ENCODE peak calls at places on chromosomes 13 and 19, in four cellular contexts. R is hypothalamus, Y is NCI-H345, D is SK-MEL-5. A is an unnamed sample.
A peak's percentile ranks its signal among the peaks of the same experiment; 100 is the strongest.

GRCh38 chr19:29804493-29804892 is 7.3 kb upstream of the CCNE1 start:
- DNase-seq in R (no peak), Y (no peak), D (no peak), A (no peak)

GRCh38 chr13:113157206-113157928 is 1.1 kb upstream of the PROZ start:
- DNase-seq in Y (no peak), D (no peak), R (no peak), A (peak; percentile 64)

GRCh38 chr13:87376081-87376480 is 295.1 kb upstream of the SLITRK5 start:
- DNase-seq in Y (no peak), D (no peak), R (no peak), A (peak; percentile 6)

GRCh38 chr13:56561327-56561726 is 579.4 kb upstream of the PRR20A start:
- DNase-seq in Y (no peak), R (no peak), D (peak; percentile 50), A (peak; percentile 51)

GRCh38 chr13:52849727-52850395 is 1.4 kb upstream of the PCDH8 start:
- DNase-seq in D (no peak), Y (no peak), R (no peak), A (no peak)

GRCh38 chr13:91805605-91806004 is 407.2 kb downstream of the GPC5 start:
- DNase-seq in D (peak; percentile 33), Y (no peak), R (no peak), A (peak; percentile 17)

GRCh38 chr13:100596516-100596915 is 7.9 kb upstream of the GGACT start:
- DNase-seq in Y (no peak), D (no peak), R (no peak), A (peak; percentile 58)

GRCh38 chr19:47226426-47227346 is 4.3 kb downstream of the BBC3 start:
- DNase-seq in Y (peak; percentile 25), D (peak; percentile 95), R (no peak), A (no peak)

GRCh38 chr19:29860492-29860891 is 48.7 kb downstream of the CCNE1 start:
- DNase-seq in D (peak; percentile 64), R (no peak), Y (no peak), A (peak; percentile 28)

GRCh38 chr19:31991984-31992655 is 353.3 kb upstream of the ZNF507 start:
- DNase-seq in D (no peak), Y (no peak), R (no peak), A (no peak)

GRCh38 chr13:40502236-40502635 is 164.2 kb downstream of the FOXO1 start:
- DNase-seq in D (no peak), Y (no peak), R (no peak), A (no peak)

GRCh38 chr13:41917641-41918040 is 43.3 kb downstream of the VWA8 start:
- DNase-seq in R (no peak), Y (no peak), D (no peak), A (no peak)

GRCh38 chr19:13275016-13275722 is 125.0 kb downstream of the IER2 start:
- DNase-seq in D (no peak), Y (no peak), R (no peak), A (peak; percentile 85)

GRCh38 chr13:40026174-40026585 is 370.7 kb downstream of the COG6 start:
- DNase-seq in Y (no peak), R (no peak), D (no peak), A (no peak)

GRCh38 chr13:79393564-79394249 is 12.3 kb downstream of the RBM26 start:
- DNase-seq in D (peak; percentile 63), R (no peak), Y (peak; percentile 93), A (no peak)

GRCh38 chr13:32001392-32001768 is 30.2 kb upstream of the FRY start:
- DNase-seq in Y (peak; percentile 5), D (peak; percentile 60), R (no peak), A (peak; percentile 43)

GRCh38 chr13:52929826-52930225 is 81.4 kb upstream of the PCDH8 start:
- DNase-seq in D (peak; percentile 56), Y (no peak), R (no peak), A (no peak)

GRCh38 chr19:13053761-13054604 is 48.7 kb downstream of the LYL1 start:
- DNase-seq in D (peak; percentile 95), R (peak; percentile 11), Y (no peak), A (no peak)

GRCh38 chr13:93861818-93862217 is 617.7 kb downstream of the DCT start:
- DNase-seq in R (no peak), D (no peak), Y (no peak), A (peak; percentile 68)

GRCh38 chr19:40601061-40601973 is at the start of gene LTBP4:
- DNase-seq in D (no peak), R (no peak), Y (peak; percentile 41), A (peak; percentile 59)

GRCh38 chr19:11296264-11296663 is 304 bp downstream of the TSPAN16 start:
- DNase-seq in D (no peak), Y (no peak), R (no peak), A (no peak)

GRCh38 chr19:47156861-47157454 is 26.3 kb downstream of the SAE1 start:
- DNase-seq in Y (no peak), R (no peak), D (no peak), A (no peak)

GRCh38 chr13:73938375-73939070 is 195.7 kb downstream of the KLF12 start:
- DNase-seq in Y (no peak), D (no peak), R (no peak), A (peak; percentile 74)

GRCh38 chr13:45068036-45069001 is 52.0 kb upstream of the GTF2F2 start:
- DNase-seq in D (no peak), Y (peak; percentile 62), R (no peak), A (no peak)

GRCh38 chr19:1491114-1491848 is at the start of gene REEP6:
- DNase-seq in R (no peak), D (no peak), Y (no peak), A (no peak)

GRCh38 chr19:10892256-10892655 is 20.9 kb downstream of the CARM1 start:
- DNase-seq in Y (no peak), D (no peak), R (no peak), A (no peak)

GRCh38 chr19:39351537-39352037 is 9.4 kb downstream of the SAMD4B start:
- DNase-seq in Y (no peak), R (no peak), D (peak; percentile 44), A (no peak)

GRCh38 chr13:111206148-111206547 is 91.0 kb downstream of the ARHGEF7 start:
- DNase-seq in Y (no peak), R (no peak), D (no peak), A (no peak)

GRCh38 chr19:13817615-13818371 is 22.6 kb downstream of the ZSWIM4 start:
- DNase-seq in R (no peak), D (no peak), Y (no peak), A (no peak)

GRCh38 chr13:100451923-100452322 is 136.7 kb downstream of the GGACT start:
- DNase-seq in Y (no peak), D (no peak), R (no peak), A (no peak)

GRCh38 chr19:14181906-14182305 is 24.1 kb downstream of the ADGRL1 start:
- DNase-seq in Y (no peak), R (no peak), D (no peak), A (no peak)

GRCh38 chr13:79679334-79679733 is 198.4 kb downstream of the NDFIP2 start:
- DNase-seq in R (no peak), Y (peak; percentile 54), D (peak; percentile 86), A (peak; percentile 80)

GRCh38 chr13:74322562-74322961 is 188.4 kb upstream of the KLF12 start:
- DNase-seq in D (no peak), Y (no peak), R (no peak), A (no peak)

GRCh38 chr13:40688781-40689180 is 22.3 kb upstream of the FOXO1 start:
- DNase-seq in Y (no peak), R (no peak), D (no peak), A (no peak)

GRCh38 chr19:34692541-34692940 is 15.1 kb downstream of the ZNF302 start:
- DNase-seq in D (no peak), R (no peak), Y (no peak), A (no peak)

GRCh38 chr13:42807236-42807635 is 25.9 kb downstream of the FAM216B start:
- DNase-seq in D (no peak), R (no peak), Y (no peak), A (no peak)

GRCh38 chr13:111856571-111856970 is 210.4 kb upstream of the SOX1 start:
- DNase-seq in D (no peak), Y (no peak), R (no peak), A (no peak)

GRCh38 chr19:32324631-32325215 is 20.7 kb upstream of the ZNF507 start:
- DNase-seq in D (peak; percentile 55), Y (no peak), R (no peak), A (no peak)

GRCh38 chr19:13401388-13401787 is 104.9 kb downstream of the CACNA1A start:
- DNase-seq in Y (no peak), D (peak; percentile 60), R (no peak), A (peak; percentile 45)

GRCh38 chr19:49315111-49315510 is 9.9 kb downstream of the SLC6A16 start:
- DNase-seq in R (no peak), Y (no peak), D (no peak), A (peak; percentile 31)